ENCODE peak calls at places on chromosomes 1 and 21, in six cellular contexts. V is progenitor cell of endocrine pancreas, B is heart right ventricle, R is omental fat pad, Y is colonic mucosa, A is tibial artery. U is an unnamed sample.

GRCh38 chr21:45869121-45870007 is 112.2 kb upstream of the COL6A1 start:
- DNase-seq in B (no peak), A (no peak), V (no peak), Y (no peak), R (no peak), U (peak)

GRCh38 chr1:112673589-112674439 is 645 bp upstream of the MOV10 start:
- DNase-seq in A (peak), B (no peak), V (no peak), R (no peak), Y (no peak), U (no peak)

GRCh38 chr1:226098870-226099832 is 36.6 kb downstream of the H3-3A start:
- DNase-seq in V (no peak), Y (no peak), R (no peak), B (no peak), A (no peak), U (no peak)

GRCh38 chr1:169070547-169070946 is 35.9 kb upstream of the ATP1B1 start:
- DNase-seq in V (no peak), A (no peak), Y (no peak), B (no peak), R (no peak), U (no peak)

GRCh38 chr1:223059526-223059925 is 83.5 kb downstream of the TLR5 start:
- DNase-seq in R (no peak), Y (no peak), A (no peak), V (no peak), B (no peak), U (no peak)

GRCh38 chr1:59051007-59051406 is 245.9 kb upstream of the FGGY start:
- DNase-seq in R (no peak), Y (no peak), B (no peak), V (no peak), A (no peak), U (no peak)

GRCh38 chr1:84754376-84754672 is 64.1 kb upstream of the SSX2IP start:
- DNase-seq in R (no peak), V (no peak), Y (no peak), B (no peak), A (no peak), U (no peak)

GRCh38 chr1:165444897-165445370 is at the start of gene RXRG:
- DNase-seq in A (no peak), V (peak), Y (no peak), B (peak), R (no peak), U (peak)

GRCh38 chr1:166673722-166674121 is 165.6 kb upstream of the POGK start:
- DNase-seq in B (no peak), V (no peak), Y (no peak), A (no peak), R (no peak), U (no peak)

GRCh38 chr1:28737245-28738137 is 751 bp downstream of the YTHDF2 start:
- DNase-seq in V (peak), A (no peak), Y (peak), B (peak), R (peak), U (peak)

GRCh38 chr21:31795992-31796391 is 64.1 kb upstream of the SCAF4 start:
- DNase-seq in B (no peak), Y (no peak), V (no peak), R (no peak), A (no peak), U (no peak)

GRCh38 chr1:245277276-245277675 is 122.5 kb downstream of the KIF26B start:
- DNase-seq in Y (no peak), A (no peak), V (no peak), R (no peak), B (no peak), U (no peak)

GRCh38 chr1:19138958-19139581 is 71.0 kb downstream of the UBR4 start:
- DNase-seq in Y (no peak), A (no peak), R (no peak), B (no peak), V (no peak), U (no peak)

GRCh38 chr1:240399381-240399780 is 212.6 kb downstream of the GREM2 start:
- DNase-seq in Y (no peak), V (no peak), B (no peak), A (no peak), R (no peak), U (no peak)

GRCh38 chr1:40782371-40782956 is 1.1 kb upstream of the KCNQ4 start:
- DNase-seq in Y (peak), B (peak), A (no peak), R (no peak), V (no peak), U (no peak)

GRCh38 chr1:231153726-231154125 is 8.1 kb upstream of the TRIM67 start:
- DNase-seq in B (no peak), A (no peak), R (no peak), Y (no peak), V (no peak), U (no peak)

GRCh38 chr1:63936276-63936675 is 162.5 kb downstream of the ROR1 start:
- DNase-seq in R (no peak), Y (no peak), B (no peak), V (no peak), A (no peak), U (no peak)

GRCh38 chr1:64864018-64864945 is 102.1 kb downstream of the JAK1 start:
- DNase-seq in V (no peak), A (peak), Y (peak), B (peak), R (no peak), U (no peak)

GRCh38 chr21:43930848-43931384 is 65.9 kb downstream of the AGPAT3 start:
- DNase-seq in Y (no peak), B (no peak), R (no peak), V (no peak), A (no peak), U (no peak)

GRCh38 chr21:43930074-43930847 is 65.2 kb downstream of the AGPAT3 start:
- DNase-seq in R (no peak), B (no peak), Y (no peak), A (no peak), V (no peak), U (no peak)

GRCh38 chr21:43928230-43928607 is 63.2 kb downstream of the AGPAT3 start:
- DNase-seq in R (no peak), Y (no peak), V (no peak), A (no peak), B (no peak), U (no peak)

GRCh38 chr21:43928726-43929125 is 63.7 kb downstream of the AGPAT3 start:
- DNase-seq in A (no peak), V (no peak), B (no peak), Y (peak), R (no peak), U (no peak)

DNA sequence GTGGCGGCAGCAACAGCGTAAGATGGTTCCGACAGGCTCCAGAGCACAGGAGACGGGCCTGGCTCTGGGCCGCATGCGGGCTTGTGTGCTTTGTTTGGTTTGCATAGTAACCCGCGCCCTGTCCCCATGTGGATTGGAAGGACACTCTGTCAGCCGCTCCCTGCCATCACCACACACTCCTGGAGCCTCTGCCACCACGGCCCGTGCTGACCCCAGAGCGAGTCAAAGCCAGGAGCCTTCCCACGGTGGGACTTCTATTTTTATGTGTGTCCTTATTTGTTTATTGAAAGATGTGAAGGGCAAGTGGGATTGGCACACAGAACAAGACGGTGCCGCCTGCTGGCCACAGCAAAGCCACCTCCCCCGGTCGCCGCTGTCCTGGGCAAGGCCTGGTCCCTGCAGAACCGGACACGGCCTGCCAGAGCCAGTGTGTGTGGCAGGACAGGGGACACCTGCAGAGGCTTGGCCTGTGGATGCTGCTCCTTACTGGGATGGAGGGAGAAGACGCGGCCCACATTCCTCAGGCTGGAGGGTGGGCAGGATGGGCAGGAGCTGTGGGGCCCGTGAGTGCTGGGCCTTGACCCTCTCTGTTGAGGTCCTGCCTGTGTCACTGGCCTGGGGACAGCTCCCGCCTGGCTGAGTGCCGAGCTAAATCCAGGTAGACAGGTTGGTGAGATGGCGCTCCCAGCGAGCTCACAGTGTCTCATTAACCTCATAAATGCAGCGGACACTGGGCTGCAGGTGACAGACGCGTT is 64.4 kb downstream of the AGPAT3 start:
- DNase-seq in V (no peak), B (peak), R (no peak), A (no peak), Y (peak), U (no peak)
- TF ChIP-seq CTCF in V (no peak), B (peak), R (no peak), A (no peak), Y (no peak), U (no peak)

DNA sequence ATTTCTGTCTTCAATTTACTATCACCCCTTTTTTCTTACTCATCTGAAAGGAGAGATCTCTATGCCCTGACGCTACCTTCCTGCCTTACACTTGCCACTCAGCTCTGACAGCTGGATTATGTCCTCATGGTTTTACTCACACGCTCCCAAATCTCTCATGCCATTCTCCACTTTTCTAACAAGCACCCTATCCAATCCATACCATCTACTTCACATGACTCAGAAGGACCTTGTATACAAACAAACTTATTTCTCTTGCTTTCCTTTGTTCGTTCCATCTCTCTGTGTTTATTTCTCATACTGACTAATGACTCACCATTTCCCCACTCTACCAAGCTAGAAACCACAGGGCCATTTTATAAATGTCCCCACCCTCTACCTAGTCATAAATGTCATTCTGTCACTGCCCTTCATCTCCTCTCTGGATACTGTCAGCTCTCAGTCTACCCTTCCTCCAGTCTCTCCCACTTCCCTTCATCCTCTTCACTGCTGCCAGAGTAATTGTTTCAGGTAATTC is 87.3 kb downstream of the USP24 start:
- DNase-seq in B (no peak), A (no peak), R (no peak), Y (no peak), V (no peak), U (no peak)
- TF ChIP-seq CTCF in B (no peak), A (no peak), R (no peak), Y (no peak), V (no peak), U (no peak)

DNA sequence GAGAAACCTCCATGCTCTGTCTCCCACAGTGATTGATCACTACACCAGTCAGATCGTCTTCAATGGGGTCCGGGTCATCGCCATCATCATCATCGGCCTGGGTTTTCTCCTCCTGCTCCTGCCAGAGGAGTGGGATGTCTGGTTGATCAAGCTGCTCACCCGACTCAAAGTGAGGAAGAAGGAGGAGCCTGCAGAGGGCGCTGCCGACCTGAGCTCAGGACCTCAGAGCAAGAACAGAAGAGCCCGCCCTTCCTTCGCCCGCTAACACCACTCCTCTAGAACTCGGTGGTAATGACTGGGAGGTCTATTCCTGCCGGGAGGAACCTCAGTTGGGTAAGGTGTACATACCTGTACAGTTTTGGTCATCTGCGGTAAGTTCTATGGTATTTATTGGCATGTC is 50.3 kb upstream of the COA6 start:
- DNase-seq in A (no peak), V (no peak), R (no peak), Y (peak), B (peak), U (no peak)
- TF ChIP-seq CTCF in A (no peak), V (peak), R (no peak), Y (no peak), B (no peak), U (peak)

DNA sequence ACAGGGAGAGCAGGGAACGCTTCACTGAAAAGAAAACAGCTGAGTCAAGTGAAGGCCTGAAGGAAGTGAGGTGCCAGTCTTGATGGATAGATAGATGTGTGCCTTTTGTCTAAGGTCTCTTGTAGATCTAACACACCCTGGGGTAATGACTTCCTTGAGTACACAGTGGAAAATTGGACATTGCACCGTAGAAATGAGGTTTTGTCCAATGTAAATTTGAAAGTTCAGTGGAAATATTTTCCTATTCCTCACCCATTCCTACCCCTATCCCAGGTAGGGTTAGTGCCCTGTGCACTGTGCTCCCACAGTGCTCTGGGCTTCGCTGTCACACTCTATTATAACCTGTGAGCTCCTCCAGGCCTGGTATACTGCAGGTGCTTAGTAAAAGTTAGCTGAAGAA is 24.3 kb downstream of the ZMYND12 start:
- DNase-seq in V (no peak), R (no peak), B (no peak), A (no peak), Y (peak), U (no peak)
- TF ChIP-seq CTCF in V (no peak), R (no peak), B (no peak), A (no peak), Y (no peak), U (no peak)

GRCh38 chr1:201566529-201566823 is 27.5 kb downstream of the NAV1 start:
- DNase-seq in B (no peak), R (no peak), A (no peak), Y (no peak), V (no peak), U (no peak)

GRCh38 chr1:201563941-201564340 is 25.0 kb downstream of the NAV1 start:
- DNase-seq in Y (no peak), A (no peak), V (no peak), B (no peak), R (no peak), U (no peak)

GRCh38 chr1:201565024-201565730 is 26.2 kb downstream of the NAV1 start:
- DNase-seq in R (no peak), Y (no peak), V (no peak), A (no peak), B (peak), U (no peak)

GRCh38 chr1:201566933-201567801 is 28.2 kb downstream of the NAV1 start:
- DNase-seq in Y (no peak), A (no peak), B (no peak), R (no peak), V (no peak), U (no peak)

GRCh38 chr1:201565771-201566528 is 27.0 kb downstream of the NAV1 start:
- DNase-seq in A (no peak), Y (no peak), R (no peak), B (no peak), V (no peak), U (no peak)
- TF ChIP-seq CTCF in A (no peak), Y (no peak), R (no peak), B (no peak), V (no peak), U (no peak)

DNA sequence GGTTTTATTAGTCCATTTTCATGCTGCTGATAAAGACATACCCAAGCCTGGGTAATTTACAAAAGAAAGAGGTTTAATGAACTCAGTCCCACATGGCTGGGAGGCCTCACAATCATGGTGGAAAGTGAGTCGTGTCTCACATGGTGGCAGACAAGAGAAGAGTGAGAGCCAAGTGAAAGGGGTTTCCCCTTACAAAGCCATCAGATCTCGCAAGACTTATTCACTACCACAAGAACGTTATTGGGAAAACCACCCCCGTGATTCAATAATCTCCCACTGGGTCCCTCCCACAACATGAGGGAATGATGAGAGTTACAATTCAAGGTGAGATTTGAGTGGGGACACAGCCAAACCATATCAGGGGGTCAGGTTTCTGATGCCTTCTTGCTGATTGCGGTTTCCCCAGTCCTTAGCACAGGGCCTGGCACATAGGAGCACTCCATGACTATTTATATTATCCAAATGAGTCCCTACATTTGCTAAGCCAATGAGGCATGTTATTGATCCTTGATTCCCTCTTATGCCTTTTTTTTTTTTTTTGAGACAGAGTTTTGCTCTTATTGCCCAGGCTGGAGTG is 35.3 kb upstream of the PAXBP1 start:
- DNase-seq in Y (no peak), B (no peak), R (no peak), A (no peak), V (no peak), U (no peak)
- TF ChIP-seq CTCF in Y (no peak), B (no peak), R (no peak), A (no peak), V (no peak), U (no peak)

GRCh38 chr1:50080904-50081586 is 27.7 kb upstream of the ELAVL4 start:
- DNase-seq in R (no peak), A (no peak), V (no peak), Y (peak), B (no peak), U (no peak)
- TF ChIP-seq CTCF in R (no peak), A (no peak), V (peak), Y (no peak), B (peak), U (peak)

U was measured in D721Med.